ENCODE peak calls at places on chromosomes 12 and 14, in ten cellular contexts. One of them, this sample, is unnamed.

GRCh38 chr14:97781961-97782360 is 984.8 kb downstream of the VRK1 start:
- DNase-seq in NCI-H460: no peak
- DNase-seq in iPS-NIHi11: no peak
- DNase-seq in stimulated activated CD4-positive, alpha-beta T cell treated with anti-CD3 and anti-CD28 coated beads, Interleukin-4, amount 100 ng/mL, for 24 hours: no peak
- DNase-seq in NCI-H748 treated with DMSO at 0.1 percent for 48 hours: no peak
- DNase-seq in activated naive CD8-positive, alpha-beta T cell treated with anti-CD3 and anti-CD28 coated beads for 36 hours: no peak
- DNase-seq in activated CD4-positive, alpha-beta T cell treated with anti-CD3 and anti-CD28 coated beads for 48 hours: no peak
- DNase-seq in fibroblast of gingiva: no peak
- DNase-seq in dorsolateral prefrontal cortex: no peak
- DNase-seq in AG08395: no peak
- DNase-seq in this sample: no peak

GRCh38 chr14:92783813-92784431 is 10.2 kb upstream of the GOLGA5 start:
- DNase-seq in iPS-NIHi11: peak; percentile 27
- DNase-seq in AG08395: peak; percentile 59
- DNase-seq in stimulated activated CD4-positive, alpha-beta T cell treated with anti-CD3 and anti-CD28 coated beads, Interleukin-4, amount 100 ng/mL, for 24 hours: peak; percentile 45
- DNase-seq in activated CD4-positive, alpha-beta T cell treated with anti-CD3 and anti-CD28 coated beads for 48 hours: peak; percentile 31
- DNase-seq in NCI-H460: peak; percentile 70
- DNase-seq in activated naive CD8-positive, alpha-beta T cell treated with anti-CD3 and anti-CD28 coated beads for 36 hours: no peak
- DNase-seq in fibroblast of gingiva: peak; percentile 61
- DNase-seq in dorsolateral prefrontal cortex: no peak
- DNase-seq in NCI-H748 treated with DMSO at 0.1 percent for 48 hours: peak; percentile 87
- DNase-seq in this sample: no peak

GRCh38 chr14:22070119-22070982 is 396.7 kb upstream of the OR4E1 start:
- DNase-seq in activated CD4-positive, alpha-beta T cell treated with anti-CD3 and anti-CD28 coated beads for 48 hours: peak; percentile 61
- DNase-seq in NCI-H460: no peak
- DNase-seq in fibroblast of gingiva: no peak
- DNase-seq in AG08395: no peak
- DNase-seq in NCI-H748 treated with DMSO at 0.1 percent for 48 hours: no peak
- DNase-seq in activated naive CD8-positive, alpha-beta T cell treated with anti-CD3 and anti-CD28 coated beads for 36 hours: peak; percentile 45
- DNase-seq in dorsolateral prefrontal cortex: no peak
- DNase-seq in stimulated activated CD4-positive, alpha-beta T cell treated with anti-CD3 and anti-CD28 coated beads, Interleukin-4, amount 100 ng/mL, for 24 hours: peak; percentile 44
- DNase-seq in iPS-NIHi11: peak; percentile 25
- DNase-seq in this sample: no peak

GRCh38 chr14:44988694-44989093 is 26.7 kb downstream of the TOGARAM1 start:
- DNase-seq in iPS-NIHi11: no peak
- DNase-seq in activated naive CD8-positive, alpha-beta T cell treated with anti-CD3 and anti-CD28 coated beads for 36 hours: no peak
- DNase-seq in NCI-H460: no peak
- DNase-seq in AG08395: no peak
- DNase-seq in dorsolateral prefrontal cortex: no peak
- DNase-seq in NCI-H748 treated with DMSO at 0.1 percent for 48 hours: no peak
- DNase-seq in fibroblast of gingiva: no peak
- DNase-seq in stimulated activated CD4-positive, alpha-beta T cell treated with anti-CD3 and anti-CD28 coated beads, Interleukin-4, amount 100 ng/mL, for 24 hours: no peak
- DNase-seq in activated CD4-positive, alpha-beta T cell treated with anti-CD3 and anti-CD28 coated beads for 48 hours: no peak
- DNase-seq in this sample: no peak

GRCh38 chr14:70662080-70662479 is 20.4 kb downstream of the TTC9 start:
- DNase-seq in AG08395: no peak
- DNase-seq in stimulated activated CD4-positive, alpha-beta T cell treated with anti-CD3 and anti-CD28 coated beads, Interleukin-4, amount 100 ng/mL, for 24 hours: no peak
- DNase-seq in activated CD4-positive, alpha-beta T cell treated with anti-CD3 and anti-CD28 coated beads for 48 hours: no peak
- DNase-seq in NCI-H460: no peak
- DNase-seq in activated naive CD8-positive, alpha-beta T cell treated with anti-CD3 and anti-CD28 coated beads for 36 hours: no peak
- DNase-seq in fibroblast of gingiva: no peak
- DNase-seq in iPS-NIHi11: no peak
- DNase-seq in NCI-H748 treated with DMSO at 0.1 percent for 48 hours: no peak
- DNase-seq in dorsolateral prefrontal cortex: no peak
- DNase-seq in this sample: no peak

GRCh38 chr14:102579696-102580551 is 12.5 kb upstream of the RCOR1 start:
- DNase-seq in fibroblast of gingiva: peak; percentile 78
- DNase-seq in activated naive CD8-positive, alpha-beta T cell treated with anti-CD3 and anti-CD28 coated beads for 36 hours: no peak
- DNase-seq in NCI-H460: no peak
- DNase-seq in dorsolateral prefrontal cortex: no peak
- DNase-seq in iPS-NIHi11: no peak
- DNase-seq in activated CD4-positive, alpha-beta T cell treated with anti-CD3 and anti-CD28 coated beads for 48 hours: no peak
- DNase-seq in AG08395: peak; percentile 85
- DNase-seq in NCI-H748 treated with DMSO at 0.1 percent for 48 hours: no peak
- DNase-seq in stimulated activated CD4-positive, alpha-beta T cell treated with anti-CD3 and anti-CD28 coated beads, Interleukin-4, amount 100 ng/mL, for 24 hours: no peak
- DNase-seq in this sample: no peak

GRCh38 chr12:6228535-6229223 is 28.5 kb downstream of the CD9 start:
- DNase-seq in fibroblast of gingiva: peak; percentile 27
- DNase-seq in AG08395: no peak
- DNase-seq in iPS-NIHi11: no peak
- DNase-seq in dorsolateral prefrontal cortex: no peak
- DNase-seq in activated CD4-positive, alpha-beta T cell treated with anti-CD3 and anti-CD28 coated beads for 48 hours: no peak
- DNase-seq in NCI-H748 treated with DMSO at 0.1 percent for 48 hours: no peak
- DNase-seq in stimulated activated CD4-positive, alpha-beta T cell treated with anti-CD3 and anti-CD28 coated beads, Interleukin-4, amount 100 ng/mL, for 24 hours: no peak
- DNase-seq in activated naive CD8-positive, alpha-beta T cell treated with anti-CD3 and anti-CD28 coated beads for 36 hours: no peak
- DNase-seq in NCI-H460: no peak
- DNase-seq in this sample: no peak

GRCh38 chr14:50342211-50343080 is 30.3 kb downstream of the DMAC2L start:
- DNase-seq in NCI-H748 treated with DMSO at 0.1 percent for 48 hours: no peak
- DNase-seq in stimulated activated CD4-positive, alpha-beta T cell treated with anti-CD3 and anti-CD28 coated beads, Interleukin-4, amount 100 ng/mL, for 24 hours: peak; percentile 48
- DNase-seq in activated CD4-positive, alpha-beta T cell treated with anti-CD3 and anti-CD28 coated beads for 48 hours: peak; percentile 57
- DNase-seq in iPS-NIHi11: peak; percentile 59
- DNase-seq in fibroblast of gingiva: peak; percentile 91
- DNase-seq in activated naive CD8-positive, alpha-beta T cell treated with anti-CD3 and anti-CD28 coated beads for 36 hours: peak; percentile 50
- DNase-seq in NCI-H460: peak; percentile 55
- DNase-seq in dorsolateral prefrontal cortex: peak; percentile 85
- DNase-seq in AG08395: peak; percentile 85
- DNase-seq in this sample: peak; percentile 67

GRCh38 chr12:19203539-19204506 is 74.3 kb downstream of the PLEKHA5 start:
- DNase-seq in AG08395: no peak
- DNase-seq in stimulated activated CD4-positive, alpha-beta T cell treated with anti-CD3 and anti-CD28 coated beads, Interleukin-4, amount 100 ng/mL, for 24 hours: no peak
- DNase-seq in activated naive CD8-positive, alpha-beta T cell treated with anti-CD3 and anti-CD28 coated beads for 36 hours: no peak
- DNase-seq in iPS-NIHi11: no peak
- DNase-seq in NCI-H748 treated with DMSO at 0.1 percent for 48 hours: no peak
- DNase-seq in dorsolateral prefrontal cortex: no peak
- DNase-seq in activated CD4-positive, alpha-beta T cell treated with anti-CD3 and anti-CD28 coated beads for 48 hours: no peak
- DNase-seq in NCI-H460: no peak
- DNase-seq in fibroblast of gingiva: no peak
- DNase-seq in this sample: no peak

GRCh38 chr14:92683041-92683440 is 65.4 kb downstream of the LGMN start:
- DNase-seq in NCI-H748 treated with DMSO at 0.1 percent for 48 hours: no peak
- DNase-seq in activated naive CD8-positive, alpha-beta T cell treated with anti-CD3 and anti-CD28 coated beads for 36 hours: no peak
- DNase-seq in dorsolateral prefrontal cortex: no peak
- DNase-seq in NCI-H460: no peak
- DNase-seq in AG08395: no peak
- DNase-seq in stimulated activated CD4-positive, alpha-beta T cell treated with anti-CD3 and anti-CD28 coated beads, Interleukin-4, amount 100 ng/mL, for 24 hours: no peak
- DNase-seq in iPS-NIHi11: no peak
- DNase-seq in fibroblast of gingiva: no peak
- DNase-seq in activated CD4-positive, alpha-beta T cell treated with anti-CD3 and anti-CD28 coated beads for 48 hours: no peak
- DNase-seq in this sample: no peak

GRCh38 chr14:23351681-23352505 is 794 bp downstream of the SLC22A17 start:
- DNase-seq in fibroblast of gingiva: no peak
- DNase-seq in dorsolateral prefrontal cortex: no peak
- DNase-seq in AG08395: no peak
- DNase-seq in iPS-NIHi11: peak; percentile 86
- DNase-seq in stimulated activated CD4-positive, alpha-beta T cell treated with anti-CD3 and anti-CD28 coated beads, Interleukin-4, amount 100 ng/mL, for 24 hours: no peak
- DNase-seq in activated CD4-positive, alpha-beta T cell treated with anti-CD3 and anti-CD28 coated beads for 48 hours: no peak
- DNase-seq in activated naive CD8-positive, alpha-beta T cell treated with anti-CD3 and anti-CD28 coated beads for 36 hours: no peak
- DNase-seq in NCI-H748 treated with DMSO at 0.1 percent for 48 hours: no peak
- DNase-seq in NCI-H460: no peak
- DNase-seq in this sample: no peak

GRCh38 chr12:93536766-93537515 is 35.5 kb upstream of the SOCS2 start:
- DNase-seq in AG08395: peak; percentile 40
- DNase-seq in NCI-H748 treated with DMSO at 0.1 percent for 48 hours: no peak
- DNase-seq in iPS-NIHi11: no peak
- DNase-seq in dorsolateral prefrontal cortex: no peak
- DNase-seq in stimulated activated CD4-positive, alpha-beta T cell treated with anti-CD3 and anti-CD28 coated beads, Interleukin-4, amount 100 ng/mL, for 24 hours: no peak
- DNase-seq in fibroblast of gingiva: peak; percentile 25
- DNase-seq in activated CD4-positive, alpha-beta T cell treated with anti-CD3 and anti-CD28 coated beads for 48 hours: no peak
- DNase-seq in NCI-H460: no peak
- DNase-seq in activated naive CD8-positive, alpha-beta T cell treated with anti-CD3 and anti-CD28 coated beads for 36 hours: no peak
- DNase-seq in this sample: no peak

This sample was measured in substantia nigra.